ENCODE peak calls at places on chromosomes 7 and 10, in seven cellular contexts. One of them, this sample, is unnamed.

GRCh38 chr7:131480384-131481315 is 75.8 kb downstream of the PODXL start:
- DNase-seq in naive thymus-derived CD4-positive, alpha-beta T cell: no peak
- DNase-seq in heart right ventricle: no peak
- DNase-seq in testis: no peak
- DNase-seq in neuronal stem cell: no peak
- DNase-seq in small intestine: no peak
- DNase-seq in GM23248: no peak
- DNase-seq in this sample: no peak

GRCh38 chr7:32616625-32617024 is 121.3 kb downstream of the AVL9 start:
- DNase-seq in naive thymus-derived CD4-positive, alpha-beta T cell: no peak
- DNase-seq in heart right ventricle: peak
- DNase-seq in testis: no peak
- DNase-seq in neuronal stem cell: no peak
- DNase-seq in small intestine: no peak
- DNase-seq in GM23248: peak
- DNase-seq in this sample: peak

GRCh38 chr7:112202819-112203218 is 3.4 kb downstream of the DOCK4 start:
- DNase-seq in naive thymus-derived CD4-positive, alpha-beta T cell: peak
- DNase-seq in heart right ventricle: no peak
- DNase-seq in testis: peak
- DNase-seq in neuronal stem cell: no peak
- DNase-seq in small intestine: peak
- DNase-seq in GM23248: no peak
- DNase-seq in this sample: peak

GRCh38 chr10:119687192-119688032 is 36.2 kb downstream of the BAG3 start:
- DNase-seq in naive thymus-derived CD4-positive, alpha-beta T cell: no peak
- DNase-seq in heart right ventricle: no peak
- DNase-seq in testis: no peak
- DNase-seq in neuronal stem cell: peak
- DNase-seq in small intestine: no peak
- DNase-seq in GM23248: no peak
- DNase-seq in this sample: no peak

GRCh38 chr10:78491812-78492211 is 458.1 kb downstream of the RPS24 start:
- DNase-seq in naive thymus-derived CD4-positive, alpha-beta T cell: no peak
- DNase-seq in heart right ventricle: no peak
- DNase-seq in testis: no peak
- DNase-seq in neuronal stem cell: no peak
- DNase-seq in small intestine: peak
- DNase-seq in GM23248: peak
- DNase-seq in this sample: no peak

GRCh38 chr10:103534621-103535498 is 41.4 kb downstream of the NEURL1 start:
- DNase-seq in naive thymus-derived CD4-positive, alpha-beta T cell: no peak
- DNase-seq in heart right ventricle: no peak
- DNase-seq in testis: no peak
- DNase-seq in neuronal stem cell: no peak
- DNase-seq in small intestine: no peak
- DNase-seq in GM23248: no peak
- DNase-seq in this sample: no peak

GRCh38 chr10:127398140-127398966 is 150.8 kb upstream of the NPS start:
- DNase-seq in naive thymus-derived CD4-positive, alpha-beta T cell: no peak
- DNase-seq in heart right ventricle: no peak
- DNase-seq in testis: no peak
- DNase-seq in neuronal stem cell: peak
- DNase-seq in small intestine: no peak
- DNase-seq in GM23248: peak
- DNase-seq in this sample: no peak

GRCh38 chr10:78549536-78549935 is 515.9 kb downstream of the RPS24 start:
- DNase-seq in naive thymus-derived CD4-positive, alpha-beta T cell: no peak
- DNase-seq in heart right ventricle: no peak
- DNase-seq in testis: no peak
- DNase-seq in neuronal stem cell: no peak
- DNase-seq in small intestine: peak
- DNase-seq in GM23248: no peak
- DNase-seq in this sample: no peak

GRCh38 chr10:69459893-69460575 is 8.8 kb downstream of the TSPAN15 start:
- DNase-seq in naive thymus-derived CD4-positive, alpha-beta T cell: no peak
- DNase-seq in heart right ventricle: no peak
- DNase-seq in testis: no peak
- DNase-seq in neuronal stem cell: no peak
- DNase-seq in small intestine: no peak
- DNase-seq in GM23248: no peak
- DNase-seq in this sample: peak

GRCh38 chr7:158574308-158575036 is 13.2 kb downstream of the PTPRN2 start:
- DNase-seq in naive thymus-derived CD4-positive, alpha-beta T cell: no peak
- DNase-seq in heart right ventricle: no peak
- DNase-seq in testis: no peak
- DNase-seq in neuronal stem cell: no peak
- DNase-seq in small intestine: no peak
- DNase-seq in GM23248: no peak
- DNase-seq in this sample: no peak

GRCh38 chr10:133465191-133465949 is 11.6 kb downstream of the SCART1 start:
- DNase-seq in naive thymus-derived CD4-positive, alpha-beta T cell: no peak
- DNase-seq in heart right ventricle: no peak
- DNase-seq in testis: no peak
- DNase-seq in neuronal stem cell: no peak
- DNase-seq in small intestine: no peak
- DNase-seq in GM23248: no peak
- DNase-seq in this sample: no peak

GRCh38 chr7:22153427-22154106 is 203.4 kb downstream of the RAPGEF5 start:
- DNase-seq in naive thymus-derived CD4-positive, alpha-beta T cell: no peak
- DNase-seq in heart right ventricle: no peak
- DNase-seq in testis: no peak
- DNase-seq in neuronal stem cell: no peak
- DNase-seq in small intestine: no peak
- DNase-seq in GM23248: no peak
- DNase-seq in this sample: no peak

GRCh38 chr7:106840342-106840741 is 24.7 kb upstream of the PIK3CG start:
- DNase-seq in naive thymus-derived CD4-positive, alpha-beta T cell: no peak
- DNase-seq in heart right ventricle: no peak
- DNase-seq in testis: no peak
- DNase-seq in neuronal stem cell: no peak
- DNase-seq in small intestine: no peak
- DNase-seq in GM23248: peak
- DNase-seq in this sample: no peak

GRCh38 chr10:21531164-21531563 is 2.9 kb upstream of the MLLT10 start:
- DNase-seq in naive thymus-derived CD4-positive, alpha-beta T cell: no peak
- DNase-seq in heart right ventricle: no peak
- DNase-seq in testis: no peak
- DNase-seq in neuronal stem cell: no peak
- DNase-seq in small intestine: no peak
- DNase-seq in GM23248: peak
- DNase-seq in this sample: no peak

GRCh38 chr10:69061305-69062161 is 26.4 kb upstream of the SRGN start:
- DNase-seq in naive thymus-derived CD4-positive, alpha-beta T cell: peak
- DNase-seq in heart right ventricle: peak
- DNase-seq in testis: peak
- DNase-seq in neuronal stem cell: no peak
- DNase-seq in small intestine: peak
- DNase-seq in GM23248: peak
- DNase-seq in this sample: no peak

GRCh38 chr7:70456729-70457128 is 675.2 kb upstream of the GALNT17 start:
- DNase-seq in naive thymus-derived CD4-positive, alpha-beta T cell: no peak
- DNase-seq in heart right ventricle: no peak
- DNase-seq in testis: no peak
- DNase-seq in neuronal stem cell: no peak
- DNase-seq in small intestine: no peak
- DNase-seq in GM23248: no peak
- DNase-seq in this sample: peak

GRCh38 chr7:35004531-35005096 is 32.7 kb downstream of the DPY19L1 start:
- DNase-seq in naive thymus-derived CD4-positive, alpha-beta T cell: no peak
- DNase-seq in heart right ventricle: no peak
- DNase-seq in testis: no peak
- DNase-seq in neuronal stem cell: no peak
- DNase-seq in small intestine: no peak
- DNase-seq in GM23248: peak
- DNase-seq in this sample: no peak
- H3K27ac ChIP-seq in naive thymus-derived CD4-positive, alpha-beta T cell: no peak
- H3K27ac ChIP-seq in heart right ventricle: no peak
- H3K27ac ChIP-seq in testis: no peak
- H3K27ac ChIP-seq in neuronal stem cell: no peak
- H3K27ac ChIP-seq in small intestine: no peak
- H3K27ac ChIP-seq in GM23248: peak
- H3K27ac ChIP-seq in this sample: no peak

DNA sequence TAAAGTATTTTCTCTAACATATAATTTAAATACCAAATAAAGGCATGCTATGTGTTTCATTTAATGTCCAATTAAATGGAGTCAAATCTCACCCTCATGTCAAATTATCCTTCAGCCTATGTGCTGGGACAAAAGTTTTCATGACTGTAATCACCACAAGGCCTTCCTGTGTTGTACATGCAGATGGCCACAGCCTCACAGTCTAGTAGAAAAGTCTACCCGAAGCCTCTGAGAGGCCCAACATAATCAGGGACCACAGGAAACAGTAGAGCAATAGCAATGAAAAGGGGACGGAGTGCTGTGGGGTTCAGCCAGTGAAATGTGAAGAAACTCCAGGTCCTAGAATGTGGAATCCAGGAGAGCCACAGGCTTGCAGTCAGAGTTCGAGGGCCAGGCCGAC is 140.2 kb upstream of the KLF6 start:
- DNase-seq in naive thymus-derived CD4-positive, alpha-beta T cell: no peak
- DNase-seq in heart right ventricle: no peak
- DNase-seq in testis: no peak
- DNase-seq in neuronal stem cell: no peak
- DNase-seq in small intestine: no peak
- DNase-seq in GM23248: no peak
- DNase-seq in this sample: no peak
- H3K27ac ChIP-seq in naive thymus-derived CD4-positive, alpha-beta T cell: no peak
- H3K27ac ChIP-seq in heart right ventricle: no peak
- H3K27ac ChIP-seq in testis: no peak
- H3K27ac ChIP-seq in neuronal stem cell: no peak
- H3K27ac ChIP-seq in small intestine: no peak
- H3K27ac ChIP-seq in GM23248: no peak
- H3K27ac ChIP-seq in this sample: no peak

DNA sequence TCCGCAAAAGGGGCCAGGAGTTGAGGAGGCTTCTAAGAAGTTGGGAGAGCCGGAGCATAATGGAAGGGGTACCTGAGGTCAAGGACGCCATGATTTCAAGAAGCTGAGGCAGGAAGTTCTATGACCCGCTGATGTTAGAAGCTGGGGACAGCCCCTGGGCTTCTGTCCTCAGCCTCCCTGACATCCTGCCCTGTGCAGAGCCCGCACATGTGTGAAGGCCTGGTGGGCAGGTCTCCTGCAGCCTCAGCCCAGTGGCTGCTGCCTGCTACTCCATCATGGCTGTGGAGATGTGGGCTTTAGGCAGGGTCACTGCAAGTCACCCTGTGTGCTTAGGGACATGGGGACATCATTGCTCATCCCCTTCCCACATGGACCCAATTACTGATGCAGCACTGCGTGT is 53.8 kb upstream of the PCBD1 start:
- DNase-seq in naive thymus-derived CD4-positive, alpha-beta T cell: no peak
- DNase-seq in heart right ventricle: no peak
- DNase-seq in testis: no peak
- DNase-seq in neuronal stem cell: no peak
- DNase-seq in small intestine: no peak
- DNase-seq in GM23248: no peak
- DNase-seq in this sample: no peak
- H3K27ac ChIP-seq in naive thymus-derived CD4-positive, alpha-beta T cell: no peak
- H3K27ac ChIP-seq in heart right ventricle: no peak
- H3K27ac ChIP-seq in testis: no peak
- H3K27ac ChIP-seq in neuronal stem cell: no peak
- H3K27ac ChIP-seq in small intestine: no peak
- H3K27ac ChIP-seq in GM23248: no peak
- H3K27ac ChIP-seq in this sample: no peak

DNA sequence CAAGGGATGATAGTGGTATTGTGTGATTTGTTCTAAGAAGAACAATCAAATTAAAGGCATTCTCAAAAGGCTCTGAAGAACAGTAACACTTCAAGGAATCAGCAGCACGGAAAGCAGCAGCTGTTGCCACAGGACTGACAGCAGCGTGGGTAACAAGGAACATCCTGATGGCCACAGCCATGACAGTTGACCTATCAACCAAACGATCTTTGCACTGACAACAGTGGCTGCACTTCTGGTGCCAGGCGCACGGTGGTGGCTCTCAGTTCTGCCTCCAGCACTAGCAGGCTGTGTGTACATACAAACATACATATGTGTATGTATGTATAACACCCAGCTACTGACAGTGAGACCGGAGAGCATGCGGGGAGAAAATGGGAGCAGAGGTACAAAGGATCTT is 114.2 kb downstream of the ZFAND4 start:
- DNase-seq in naive thymus-derived CD4-positive, alpha-beta T cell: no peak
- DNase-seq in heart right ventricle: no peak
- DNase-seq in testis: no peak
- DNase-seq in neuronal stem cell: no peak
- DNase-seq in small intestine: no peak
- DNase-seq in GM23248: no peak
- DNase-seq in this sample: no peak
- H3K27ac ChIP-seq in naive thymus-derived CD4-positive, alpha-beta T cell: no peak
- H3K27ac ChIP-seq in heart right ventricle: no peak
- H3K27ac ChIP-seq in testis: no peak
- H3K27ac ChIP-seq in neuronal stem cell: no peak
- H3K27ac ChIP-seq in small intestine: no peak
- H3K27ac ChIP-seq in GM23248: no peak
- H3K27ac ChIP-seq in this sample: no peak

GRCh38 chr7:102426268-102427031 is 6.9 kb upstream of the ORAI2 start:
- DNase-seq in naive thymus-derived CD4-positive, alpha-beta T cell: peak
- DNase-seq in heart right ventricle: no peak
- DNase-seq in testis: no peak
- DNase-seq in neuronal stem cell: no peak
- DNase-seq in small intestine: peak
- DNase-seq in GM23248: no peak
- DNase-seq in this sample: no peak
- H3K27ac ChIP-seq in naive thymus-derived CD4-positive, alpha-beta T cell: peak
- H3K27ac ChIP-seq in heart right ventricle: no peak
- H3K27ac ChIP-seq in testis: no peak
- H3K27ac ChIP-seq in neuronal stem cell: no peak
- H3K27ac ChIP-seq in small intestine: peak
- H3K27ac ChIP-seq in GM23248: no peak
- H3K27ac ChIP-seq in this sample: no peak

GRCh38 chr10:60710041-60710440 is 68.2 kb upstream of the CDK1 start:
- DNase-seq in naive thymus-derived CD4-positive, alpha-beta T cell: no peak
- DNase-seq in heart right ventricle: no peak
- DNase-seq in testis: no peak
- DNase-seq in neuronal stem cell: no peak
- DNase-seq in small intestine: no peak
- DNase-seq in GM23248: no peak
- DNase-seq in this sample: no peak

GRCh38 chr10:60707841-60708240 is 70.4 kb upstream of the CDK1 start:
- DNase-seq in naive thymus-derived CD4-positive, alpha-beta T cell: no peak
- DNase-seq in heart right ventricle: no peak
- DNase-seq in testis: no peak
- DNase-seq in neuronal stem cell: no peak
- DNase-seq in small intestine: peak
- DNase-seq in GM23248: no peak
- DNase-seq in this sample: no peak

GRCh38 chr10:60706146-60706545 is 72.1 kb upstream of the CDK1 start:
- DNase-seq in naive thymus-derived CD4-positive, alpha-beta T cell: no peak
- DNase-seq in heart right ventricle: no peak
- DNase-seq in testis: no peak
- DNase-seq in neuronal stem cell: no peak
- DNase-seq in small intestine: no peak
- DNase-seq in GM23248: no peak
- DNase-seq in this sample: no peak

GRCh38 chr10:60711496-60711895 is 66.8 kb upstream of the CDK1 start:
- DNase-seq in naive thymus-derived CD4-positive, alpha-beta T cell: no peak
- DNase-seq in heart right ventricle: no peak
- DNase-seq in testis: no peak
- DNase-seq in neuronal stem cell: no peak
- DNase-seq in small intestine: no peak
- DNase-seq in GM23248: no peak
- DNase-seq in this sample: no peak

GRCh38 chr10:60708666-60709065 is 69.6 kb upstream of the CDK1 start:
- DNase-seq in naive thymus-derived CD4-positive, alpha-beta T cell: peak
- DNase-seq in heart right ventricle: no peak
- DNase-seq in testis: no peak
- DNase-seq in neuronal stem cell: no peak
- DNase-seq in small intestine: no peak
- DNase-seq in GM23248: no peak
- DNase-seq in this sample: no peak
- H3K27ac ChIP-seq in naive thymus-derived CD4-positive, alpha-beta T cell: no peak
- H3K27ac ChIP-seq in heart right ventricle: no peak
- H3K27ac ChIP-seq in testis: no peak
- H3K27ac ChIP-seq in neuronal stem cell: no peak
- H3K27ac ChIP-seq in small intestine: no peak
- H3K27ac ChIP-seq in GM23248: no peak
- H3K27ac ChIP-seq in this sample: no peak

This sample was measured in thyroid gland.